ENCODE peak calls at places on chromosomes 11 and 22, in ten cellular contexts. E is fibroblast of the conjunctiva; A is DMS 273 treated with DMSO at 0.1 percent for 48 hours; H is right atrium auricular region; L is small intestine; Z is CD4-positive, alpha-beta T cell; O is heart right ventricle; T is NCI-H187; M is stimulated activated CD4-positive, alpha-beta T cell treated with anti-CD3 and anti-CD28 coated beads, Interleukin-1b, Interleukin-23, amount 100 ng/mL, for 24 hours; P is pancreas. R is an unnamed sample.

GRCh38 chr11:37963440-37963839 is 1365.4 kb upstream of the RAG2 start:
- DNase-seq in T (no peak), Z (no peak), A (no peak), L (no peak), P (no peak), E (no peak), H (no peak), O (no peak), M (no peak), R (peak)

GRCh38 chr22:48871176-48871840 is 956.4 kb downstream of the BRD1 start:
- DNase-seq in T (no peak), H (no peak), L (no peak), O (no peak), A (no peak), E (no peak), P (peak), Z (no peak), M (no peak), R (no peak)

GRCh38 chr11:68296344-68297051 is 15.9 kb upstream of the LRP5 start:
- DNase-seq in M (no peak), L (peak), Z (no peak), A (no peak), H (no peak), O (no peak), E (no peak), T (no peak), P (no peak), R (no peak)

GRCh38 chr11:131025020-131025419 is 108.7 kb upstream of the SNX19 start:
- DNase-seq in E (peak), P (no peak), M (no peak), H (no peak), Z (no peak), A (no peak), T (no peak), L (peak), O (no peak), R (no peak)

GRCh38 chr11:64343740-64344133 is 3.7 kb downstream of the CCDC88B start:
- DNase-seq in A (no peak), T (no peak), H (no peak), P (peak), M (no peak), Z (no peak), E (no peak), L (no peak), O (no peak), R (no peak)

GRCh38 chr11:44773351-44773965 is 46.7 kb downstream of the TSPAN18 start:
- DNase-seq in H (no peak), A (no peak), Z (no peak), L (no peak), P (no peak), E (no peak), O (no peak), M (no peak), T (no peak), R (no peak)

GRCh38 chr11:116893906-116894305 is 56.5 kb upstream of the APOA1 start:
- DNase-seq in O (no peak), T (no peak), Z (no peak), H (no peak), M (no peak), P (no peak), A (no peak), L (no peak), E (no peak), R (no peak)

GRCh38 chr11:84471501-84471900 is 1155.6 kb downstream of the DLG2 start:
- DNase-seq in O (no peak), M (no peak), Z (no peak), P (no peak), H (no peak), T (no peak), E (no peak), A (no peak), L (no peak), R (no peak)

GRCh38 chr11:108435066-108435465 is 32.3 kb downstream of the C11orf65 start:
- DNase-seq in A (no peak), P (no peak), M (no peak), O (no peak), Z (no peak), T (no peak), L (no peak), E (no peak), H (no peak), R (no peak)

GRCh38 chr11:77152846-77153245 is 24.8 kb downstream of the MYO7A start:
- DNase-seq in A (no peak), Z (no peak), L (no peak), E (no peak), H (no peak), O (no peak), P (no peak), T (no peak), M (no peak), R (no peak)

GRCh38 chr11:9017773-9018172 is 14.0 kb upstream of the NRIP3 start:
- DNase-seq in E (no peak), M (no peak), P (no peak), T (no peak), A (no peak), Z (no peak), H (peak), L (no peak), O (peak), R (no peak)

GRCh38 chr11:117081908-117082307 is 16.3 kb downstream of the SIK3 start:
- DNase-seq in Z (no peak), L (no peak), M (no peak), A (no peak), T (no peak), P (no peak), E (no peak), O (no peak), H (no peak), R (no peak)

GRCh38 chr11:2077061-2077802 is 62.0 kb downstream of the IGF2 start:
- DNase-seq in T (no peak), H (no peak), E (no peak), M (no peak), P (no peak), A (no peak), O (no peak), L (no peak), Z (no peak), R (no peak)

GRCh38 chr11:610146-610801 is 5.5 kb downstream of the IRF7 start:
- DNase-seq in T (no peak), E (no peak), L (no peak), Z (no peak), P (peak), M (no peak), A (no peak), O (no peak), H (no peak), R (no peak)

GRCh38 chr11:120712014-120712413 is 200.5 kb downstream of the GRIK4 start:
- DNase-seq in Z (no peak), T (no peak), M (no peak), H (peak), L (no peak), A (no peak), E (no peak), P (no peak), O (no peak), R (no peak)

GRCh38 chr11:101436511-101437142 is 147.2 kb downstream of the TRPC6 start:
- DNase-seq in A (no peak), H (no peak), M (no peak), O (no peak), L (peak), T (no peak), P (no peak), Z (no peak), E (no peak), R (peak)

GRCh38 chr11:119671048-119671447 is 58.0 kb downstream of the NECTIN1 start:
- DNase-seq in E (peak), P (no peak), H (peak), A (no peak), Z (no peak), O (peak), T (no peak), L (no peak), M (no peak), R (no peak)

GRCh38 chr11:121024989-121025388 is 1.1 kb downstream of the TBCEL start:
- DNase-seq in M (no peak), E (peak), L (no peak), H (no peak), Z (no peak), P (no peak), T (no peak), A (no peak), O (no peak), R (no peak)

GRCh38 chr22:22669093-22669492 is 24.7 kb downstream of the GGTLC2 start:
- DNase-seq in L (no peak), A (no peak), O (no peak), T (no peak), E (no peak), P (no peak), H (no peak), M (no peak), Z (no peak), R (no peak)

GRCh38 chr22:40509401-40510134 is 127.0 kb downstream of the MRTFA start:
- DNase-seq in L (peak), A (no peak), P (no peak), M (no peak), Z (no peak), T (no peak), E (peak), O (no peak), H (no peak), R (no peak)

GRCh38 chr11:32891657-32892354 is 805 bp upstream of the QSER1 start:
- DNase-seq in H (no peak), A (no peak), E (no peak), M (peak), T (no peak), P (no peak), Z (no peak), O (no peak), L (no peak), R (no peak)

GRCh38 chr11:17496406-17496805 is 19.8 kb upstream of the ABCC8 start:
- DNase-seq in P (no peak), H (no peak), M (no peak), T (no peak), A (no peak), O (no peak), L (no peak), E (no peak), Z (no peak), R (no peak)

GRCh38 chr22:39469681-39470461 is 13.1 kb downstream of the MGAT3 start:
- DNase-seq in H (no peak), O (no peak), A (no peak), P (peak), T (peak), M (no peak), Z (no peak), L (peak), E (no peak), R (no peak)

GRCh38 chr11:65442952-65443351 is 20.4 kb downstream of the NEAT1 start:
- DNase-seq in M (no peak), H (peak), O (no peak), L (peak), A (no peak), E (no peak), P (no peak), T (no peak), Z (no peak), R (no peak)

GRCh38 chr11:43866520-43866919 is 14.1 kb upstream of the ALKBH3 start:
- DNase-seq in H (no peak), E (no peak), L (no peak), Z (no peak), A (no peak), M (no peak), O (no peak), P (no peak), T (no peak), R (no peak)

GRCh38 chr11:57648791-57649735 is 649 bp downstream of the YPEL4 start:
- DNase-seq in Z (no peak), A (no peak), L (no peak), O (no peak), P (no peak), H (no peak), T (no peak), M (no peak), E (no peak), R (no peak)

GRCh38 chr11:3022300-3022967 is 30.3 kb upstream of the NAP1L4 start:
- DNase-seq in L (no peak), E (peak), H (no peak), T (no peak), M (no peak), O (no peak), Z (no peak), A (no peak), P (peak), R (no peak)

GRCh38 chr11:12205330-12205729 is 94.9 kb downstream of the MICAL2 start:
- DNase-seq in H (no peak), L (no peak), T (no peak), O (no peak), A (no peak), M (no peak), E (no peak), Z (no peak), P (no peak), R (no peak)

GRCh38 chr11:67303989-67304411 is 670 bp downstream of the SSH3 start:
- DNase-seq in A (no peak), O (peak), T (no peak), L (peak), Z (no peak), M (no peak), P (peak), E (no peak), H (no peak), R (no peak)

GRCh38 chr22:38226853-38227649 is 25.3 kb downstream of the MAFF start:
- DNase-seq in P (no peak), O (no peak), Z (no peak), E (no peak), L (no peak), H (no peak), M (no peak), T (no peak), A (no peak), R (no peak)